ENCODE peak calls at places on chromosome 12, in four cellular contexts. B, H, K and M are unnamed samples.

GRCh38 chr12:87155616-87156015 is 873.6 kb downstream of the C12orf50 start:
- DNase-seq in K (no peak), B (no peak), H (no peak), M (no peak)

GRCh38 chr12:108568653-108569154 is 6.3 kb downstream of the ISCU start:
- DNase-seq in H (no peak), K (no peak), B (no peak), M (peak; percentile 99)

GRCh38 chr12:14216405-14217294 is 148.8 kb upstream of the ATF7IP start:
- DNase-seq in B (no peak), K (peak; percentile 11), H (no peak), M (no peak)

GRCh38 chr12:77940011-77940423 is 109.3 kb downstream of the NAV3 start:
- DNase-seq in H (no peak), B (no peak), K (no peak), M (no peak)

GRCh38 chr12:32290411-32290810 is 108.9 kb upstream of the FGD4 start:
- DNase-seq in B (no peak), K (peak; percentile 53), H (no peak), M (no peak)

GRCh38 chr12:64666054-64666914 is 56.0 kb downstream of the RASSF3 start:
- DNase-seq in K (no peak), H (peak; percentile 43), B (no peak), M (no peak)

GRCh38 chr12:46209914-46210834 is 58.7 kb downstream of the SLC38A1 start:
- DNase-seq in B (no peak), H (peak; percentile 11), K (no peak), M (peak; percentile 68)

GRCh38 chr12:89571481-89572190 is 45.8 kb upstream of the POC1B start:
- DNase-seq in H (no peak), B (no peak), K (no peak), M (no peak)

GRCh38 chr12:114288071-114288470 is 117.9 kb downstream of the TBX5 start:
- DNase-seq in B (no peak), H (no peak), K (no peak), M (no peak)

GRCh38 chr12:109580684-109581333 is 7.2 kb downstream of the MVK start:
- DNase-seq in K (no peak), B (no peak), H (no peak), M (no peak)

GRCh38 chr12:109581856-109582255 is 8.3 kb downstream of the MVK start:
- DNase-seq in H (no peak), K (peak; percentile 13), B (no peak), M (no peak)

GRCh38 chr12:109581334-109581691 is 7.7 kb downstream of the MVK start:
- DNase-seq in K (no peak), B (no peak), H (no peak), M (no peak)

GRCh38 chr12:109583733-109584132 is 10.1 kb downstream of the MVK start:
- DNase-seq in H (no peak), K (no peak), B (no peak), M (no peak)

GRCh38 chr12:109582636-109583035 is 9.0 kb downstream of the MVK start:
- DNase-seq in B (no peak), K (peak; percentile 13), H (peak; percentile 39), M (no peak)
- TF ChIP-seq FOXM1 in B (no peak), K (no peak), H (no peak), M (no peak)

GRCh38 chr12:5012337-5012736 is 31.3 kb upstream of the KCNA5 start:
- DNase-seq in B (no peak), H (no peak), K (no peak), M (no peak)

GRCh38 chr12:5015711-5016492 is 27.8 kb upstream of the KCNA5 start:
- DNase-seq in B (no peak), K (no peak), H (no peak), M (no peak)

GRCh38 chr12:5013206-5013830 is 30.4 kb upstream of the KCNA5 start:
- DNase-seq in H (no peak), K (no peak), B (no peak), M (no peak)

GRCh38 chr12:5017638-5018348 is 25.9 kb upstream of the KCNA5 start:
- DNase-seq in B (no peak), H (no peak), K (peak; percentile 41), M (no peak)

DNA sequence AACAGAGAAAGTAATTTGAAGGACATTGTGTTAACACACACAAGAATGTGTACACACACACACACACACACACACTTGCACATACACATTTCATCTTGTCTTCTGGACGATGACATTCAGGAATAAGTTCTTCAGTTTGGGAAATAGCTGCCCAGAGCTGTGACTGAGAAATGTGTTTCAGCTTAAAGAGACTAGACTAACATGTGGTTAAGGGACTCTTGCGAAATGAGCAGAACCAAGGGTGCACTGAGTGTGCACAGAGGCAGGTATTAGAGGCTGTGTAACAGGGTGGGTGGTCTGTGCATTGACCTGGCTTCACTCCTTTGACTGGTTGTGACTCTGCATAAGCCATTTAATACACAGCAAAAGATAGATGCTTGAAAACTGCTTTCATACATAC is 29.4 kb upstream of the KCNA5 start:
- DNase-seq in K (no peak), H (no peak), B (no peak), M (no peak)
- TF ChIP-seq FOXM1 in K (no peak), H (no peak), B (no peak), M (no peak)

GRCh38 chr12:94531196-94531720 is 71.6 kb upstream of the CEP83 start:
- DNase-seq in K (no peak), B (no peak), H (no peak), M (no peak)
- TF ChIP-seq FOXM1 in K (no peak), B (no peak), H (no peak), M (no peak)

GRCh38 chr12:120327593-120327992 is at the start of gene PLA2G1B:
- DNase-seq in K (no peak), H (peak; percentile 44), B (no peak), M (no peak)
- TF ChIP-seq FOXM1 in K (no peak), H (no peak), B (no peak), M (no peak)

GRCh38 chr12:53102883-53103807 is at the start of gene SOAT2:
- DNase-seq in B (peak; percentile 4), K (no peak), H (peak; percentile 72), M (peak; percentile 68)

GRCh38 chr12:53101931-53102781 is 1.1 kb upstream of the SOAT2 start:
- DNase-seq in H (peak; percentile 79), B (no peak), K (no peak), M (no peak)

GRCh38 chr12:53098982-53099651 is 1.6 kb downstream of the IGFBP6 start:
- DNase-seq in B (peak; percentile 85), K (peak; percentile 94), H (peak; percentile 91), M (no peak)

GRCh38 chr12:53100466-53101151 is 2.7 kb upstream of the SOAT2 start:
- DNase-seq in H (no peak), K (no peak), B (peak; percentile 7), M (no peak)

DNA sequence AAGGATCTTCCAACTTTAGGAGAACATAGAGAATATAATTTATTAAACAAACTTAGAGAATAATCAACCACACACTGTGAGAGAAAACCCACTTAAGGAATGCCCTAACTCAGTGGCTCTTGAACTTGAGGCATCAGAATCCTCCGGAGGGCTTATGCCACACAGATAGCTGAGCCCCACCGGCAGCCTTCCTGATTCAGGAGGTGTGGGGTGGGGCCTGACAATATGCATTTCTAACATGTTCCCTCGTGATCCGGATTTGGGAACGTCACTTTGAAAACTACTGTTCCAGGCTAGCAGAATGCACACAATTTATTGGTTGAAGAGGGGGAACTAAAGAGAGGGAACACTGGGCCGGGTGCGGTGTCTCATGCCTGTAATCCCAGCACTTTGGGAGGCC is 2.0 kb upstream of the SOAT2 start:
- DNase-seq in K (no peak), H (no peak), B (peak; percentile 2), M (no peak)
- TF ChIP-seq FOXM1 in K (no peak), H (no peak), B (no peak), M (no peak)

GRCh38 chr12:103580026-103580425 is 7.0 kb upstream of the STAB2 start:
- DNase-seq in H (no peak), K (no peak), B (no peak), M (no peak)
- TF ChIP-seq FOXM1 in H (no peak), K (no peak), B (no peak), M (no peak)